ENCODE peak calls at places on chromosomes 13 and 19, in ten cellular contexts. One of them, this sample, is unnamed.
A peak's percentile ranks its signal among the peaks of the same experiment; 100 is the strongest.

GRCh38 chr13:20499986-20500385 is 25.7 kb downstream of the CRYL1 start:
- DNase-seq in anterior cingulate cortex: no peak
- DNase-seq in stimulated activated CD4-positive, alpha-beta T cell treated with anti-CD3 and anti-CD28 coated beads, Interleukin-1b, Interleukin-23, amount 100 ng/mL, for 1 hour: no peak
- DNase-seq in Daoy: no peak
- DNase-seq in AG09319: no peak
- DNase-seq in T-cell: no peak
- DNase-seq in hepatic stellate cell: peak; percentile 26
- DNase-seq in iris pigment epithelial cell: no peak
- DNase-seq in fibroblast of villous mesenchyme: peak; percentile 10
- DNase-seq in activated naive CD8-positive, alpha-beta T cell treated with anti-CD3 and anti-CD28 coated beads, Interleukin-2, amount 50 U/mL, for 24 hours: no peak
- DNase-seq in this sample: no peak

GRCh38 chr13:41601718-41602445 is 144.5 kb downstream of the RGCC start:
- DNase-seq in hepatic stellate cell: no peak
- DNase-seq in fibroblast of villous mesenchyme: no peak
- DNase-seq in T-cell: no peak
- DNase-seq in anterior cingulate cortex: no peak
- DNase-seq in iris pigment epithelial cell: no peak
- DNase-seq in AG09319: peak; percentile 82
- DNase-seq in Daoy: no peak
- DNase-seq in activated naive CD8-positive, alpha-beta T cell treated with anti-CD3 and anti-CD28 coated beads, Interleukin-2, amount 50 U/mL, for 24 hours: no peak
- DNase-seq in stimulated activated CD4-positive, alpha-beta T cell treated with anti-CD3 and anti-CD28 coated beads, Interleukin-1b, Interleukin-23, amount 100 ng/mL, for 1 hour: no peak
- DNase-seq in this sample: no peak

GRCh38 chr13:38602261-38602660 is 84.6 kb upstream of the FREM2 start:
- DNase-seq in activated naive CD8-positive, alpha-beta T cell treated with anti-CD3 and anti-CD28 coated beads, Interleukin-2, amount 50 U/mL, for 24 hours: no peak
- DNase-seq in T-cell: no peak
- DNase-seq in hepatic stellate cell: no peak
- DNase-seq in anterior cingulate cortex: no peak
- DNase-seq in iris pigment epithelial cell: peak; percentile 48
- DNase-seq in AG09319: no peak
- DNase-seq in fibroblast of villous mesenchyme: no peak
- DNase-seq in Daoy: no peak
- DNase-seq in stimulated activated CD4-positive, alpha-beta T cell treated with anti-CD3 and anti-CD28 coated beads, Interleukin-1b, Interleukin-23, amount 100 ng/mL, for 1 hour: no peak
- DNase-seq in this sample: no peak

GRCh38 chr19:1512671-1513491 is at the start of gene ADAMTSL5:
- DNase-seq in T-cell: peak; percentile 27
- DNase-seq in hepatic stellate cell: peak; percentile 73
- DNase-seq in anterior cingulate cortex: no peak
- DNase-seq in activated naive CD8-positive, alpha-beta T cell treated with anti-CD3 and anti-CD28 coated beads, Interleukin-2, amount 50 U/mL, for 24 hours: peak; percentile 81
- DNase-seq in iris pigment epithelial cell: peak; percentile 36
- DNase-seq in Daoy: peak; percentile 84
- DNase-seq in fibroblast of villous mesenchyme: peak; percentile 71
- DNase-seq in AG09319: peak; percentile 32
- DNase-seq in stimulated activated CD4-positive, alpha-beta T cell treated with anti-CD3 and anti-CD28 coated beads, Interleukin-1b, Interleukin-23, amount 100 ng/mL, for 1 hour: peak; percentile 32
- DNase-seq in this sample: no peak

GRCh38 chr13:97226788-97227627 is 4.9 kb downstream of the MBNL2 start:
- DNase-seq in iris pigment epithelial cell: peak; percentile 36
- DNase-seq in AG09319: no peak
- DNase-seq in Daoy: peak; percentile 17
- DNase-seq in T-cell: no peak
- DNase-seq in activated naive CD8-positive, alpha-beta T cell treated with anti-CD3 and anti-CD28 coated beads, Interleukin-2, amount 50 U/mL, for 24 hours: peak; percentile 33
- DNase-seq in fibroblast of villous mesenchyme: peak; percentile 80
- DNase-seq in hepatic stellate cell: no peak
- DNase-seq in stimulated activated CD4-positive, alpha-beta T cell treated with anti-CD3 and anti-CD28 coated beads, Interleukin-1b, Interleukin-23, amount 100 ng/mL, for 1 hour: no peak
- DNase-seq in anterior cingulate cortex: no peak
- DNase-seq in this sample: no peak

GRCh38 chr19:29517946-29518345 is 7.8 kb upstream of the VSTM2B start:
- DNase-seq in Daoy: no peak
- DNase-seq in fibroblast of villous mesenchyme: no peak
- DNase-seq in activated naive CD8-positive, alpha-beta T cell treated with anti-CD3 and anti-CD28 coated beads, Interleukin-2, amount 50 U/mL, for 24 hours: no peak
- DNase-seq in iris pigment epithelial cell: no peak
- DNase-seq in AG09319: no peak
- DNase-seq in stimulated activated CD4-positive, alpha-beta T cell treated with anti-CD3 and anti-CD28 coated beads, Interleukin-1b, Interleukin-23, amount 100 ng/mL, for 1 hour: no peak
- DNase-seq in anterior cingulate cortex: no peak
- DNase-seq in T-cell: no peak
- DNase-seq in hepatic stellate cell: no peak
- DNase-seq in this sample: no peak

GRCh38 chr13:36599641-36600040 is 74.2 kb upstream of the SERTM1 start:
- DNase-seq in hepatic stellate cell: no peak
- DNase-seq in T-cell: no peak
- DNase-seq in Daoy: no peak
- DNase-seq in iris pigment epithelial cell: no peak
- DNase-seq in AG09319: no peak
- DNase-seq in activated naive CD8-positive, alpha-beta T cell treated with anti-CD3 and anti-CD28 coated beads, Interleukin-2, amount 50 U/mL, for 24 hours: no peak
- DNase-seq in anterior cingulate cortex: no peak
- DNase-seq in fibroblast of villous mesenchyme: no peak
- DNase-seq in stimulated activated CD4-positive, alpha-beta T cell treated with anti-CD3 and anti-CD28 coated beads, Interleukin-1b, Interleukin-23, amount 100 ng/mL, for 1 hour: no peak
- DNase-seq in this sample: no peak

GRCh38 chr13:76886005-76886291 is 257 bp downstream of the KCTD12 start:
- DNase-seq in anterior cingulate cortex: no peak
- DNase-seq in Daoy: no peak
- DNase-seq in T-cell: no peak
- DNase-seq in activated naive CD8-positive, alpha-beta T cell treated with anti-CD3 and anti-CD28 coated beads, Interleukin-2, amount 50 U/mL, for 24 hours: no peak
- DNase-seq in hepatic stellate cell: no peak
- DNase-seq in AG09319: no peak
- DNase-seq in iris pigment epithelial cell: no peak
- DNase-seq in stimulated activated CD4-positive, alpha-beta T cell treated with anti-CD3 and anti-CD28 coated beads, Interleukin-1b, Interleukin-23, amount 100 ng/mL, for 1 hour: no peak
- DNase-seq in fibroblast of villous mesenchyme: no peak
- DNase-seq in this sample: no peak

GRCh38 chr19:33284146-33284643 is 18.1 kb downstream of the CEBPA start:
- DNase-seq in activated naive CD8-positive, alpha-beta T cell treated with anti-CD3 and anti-CD28 coated beads, Interleukin-2, amount 50 U/mL, for 24 hours: no peak
- DNase-seq in iris pigment epithelial cell: no peak
- DNase-seq in Daoy: no peak
- DNase-seq in T-cell: no peak
- DNase-seq in fibroblast of villous mesenchyme: no peak
- DNase-seq in AG09319: no peak
- DNase-seq in anterior cingulate cortex: no peak
- DNase-seq in hepatic stellate cell: no peak
- DNase-seq in stimulated activated CD4-positive, alpha-beta T cell treated with anti-CD3 and anti-CD28 coated beads, Interleukin-1b, Interleukin-23, amount 100 ng/mL, for 1 hour: no peak
- DNase-seq in this sample: no peak

GRCh38 chr13:63167699-63168337 is 1752.2 kb upstream of the PCDH20 start:
- DNase-seq in AG09319: no peak
- DNase-seq in stimulated activated CD4-positive, alpha-beta T cell treated with anti-CD3 and anti-CD28 coated beads, Interleukin-1b, Interleukin-23, amount 100 ng/mL, for 1 hour: no peak
- DNase-seq in Daoy: no peak
- DNase-seq in T-cell: no peak
- DNase-seq in anterior cingulate cortex: no peak
- DNase-seq in activated naive CD8-positive, alpha-beta T cell treated with anti-CD3 and anti-CD28 coated beads, Interleukin-2, amount 50 U/mL, for 24 hours: no peak
- DNase-seq in fibroblast of villous mesenchyme: no peak
- DNase-seq in iris pigment epithelial cell: no peak
- DNase-seq in hepatic stellate cell: no peak
- DNase-seq in this sample: no peak

GRCh38 chr13:114024603-114025431 is 50.9 kb upstream of the C13orf46 start:
- DNase-seq in stimulated activated CD4-positive, alpha-beta T cell treated with anti-CD3 and anti-CD28 coated beads, Interleukin-1b, Interleukin-23, amount 100 ng/mL, for 1 hour: no peak
- DNase-seq in Daoy: no peak
- DNase-seq in fibroblast of villous mesenchyme: no peak
- DNase-seq in T-cell: no peak
- DNase-seq in activated naive CD8-positive, alpha-beta T cell treated with anti-CD3 and anti-CD28 coated beads, Interleukin-2, amount 50 U/mL, for 24 hours: no peak
- DNase-seq in AG09319: no peak
- DNase-seq in anterior cingulate cortex: no peak
- DNase-seq in hepatic stellate cell: no peak
- DNase-seq in iris pigment epithelial cell: no peak
- DNase-seq in this sample: no peak

GRCh38 chr13:85508683-85509329 is 290.4 kb downstream of the SLITRK6 start:
- DNase-seq in fibroblast of villous mesenchyme: no peak
- DNase-seq in hepatic stellate cell: no peak
- DNase-seq in anterior cingulate cortex: no peak
- DNase-seq in AG09319: no peak
- DNase-seq in stimulated activated CD4-positive, alpha-beta T cell treated with anti-CD3 and anti-CD28 coated beads, Interleukin-1b, Interleukin-23, amount 100 ng/mL, for 1 hour: no peak
- DNase-seq in Daoy: peak; percentile 6
- DNase-seq in activated naive CD8-positive, alpha-beta T cell treated with anti-CD3 and anti-CD28 coated beads, Interleukin-2, amount 50 U/mL, for 24 hours: no peak
- DNase-seq in T-cell: no peak
- DNase-seq in iris pigment epithelial cell: peak; percentile 21
- DNase-seq in this sample: no peak

GRCh38 chr19:16605552-16605951 is 22.5 kb downstream of the MED26 start:
- DNase-seq in fibroblast of villous mesenchyme: no peak
- DNase-seq in stimulated activated CD4-positive, alpha-beta T cell treated with anti-CD3 and anti-CD28 coated beads, Interleukin-1b, Interleukin-23, amount 100 ng/mL, for 1 hour: no peak
- DNase-seq in anterior cingulate cortex: no peak
- DNase-seq in Daoy: no peak
- DNase-seq in hepatic stellate cell: no peak
- DNase-seq in AG09319: no peak
- DNase-seq in iris pigment epithelial cell: no peak
- DNase-seq in T-cell: no peak
- DNase-seq in activated naive CD8-positive, alpha-beta T cell treated with anti-CD3 and anti-CD28 coated beads, Interleukin-2, amount 50 U/mL, for 24 hours: no peak
- DNase-seq in this sample: no peak

GRCh38 chr13:106052200-106052767 is 483.2 kb downstream of the EFNB2 start:
- DNase-seq in activated naive CD8-positive, alpha-beta T cell treated with anti-CD3 and anti-CD28 coated beads, Interleukin-2, amount 50 U/mL, for 24 hours: no peak
- DNase-seq in T-cell: no peak
- DNase-seq in anterior cingulate cortex: no peak
- DNase-seq in hepatic stellate cell: no peak
- DNase-seq in fibroblast of villous mesenchyme: peak; percentile 32
- DNase-seq in stimulated activated CD4-positive, alpha-beta T cell treated with anti-CD3 and anti-CD28 coated beads, Interleukin-1b, Interleukin-23, amount 100 ng/mL, for 1 hour: no peak
- DNase-seq in iris pigment epithelial cell: no peak
- DNase-seq in AG09319: no peak
- DNase-seq in Daoy: peak; percentile 9
- DNase-seq in this sample: no peak

GRCh38 chr19:23070353-23070781 is 46.5 kb upstream of the ZNF730 start:
- DNase-seq in T-cell: no peak
- DNase-seq in Daoy: peak; percentile 34
- DNase-seq in anterior cingulate cortex: no peak
- DNase-seq in fibroblast of villous mesenchyme: peak; percentile 39
- DNase-seq in stimulated activated CD4-positive, alpha-beta T cell treated with anti-CD3 and anti-CD28 coated beads, Interleukin-1b, Interleukin-23, amount 100 ng/mL, for 1 hour: no peak
- DNase-seq in AG09319: no peak
- DNase-seq in iris pigment epithelial cell: peak; percentile 67
- DNase-seq in activated naive CD8-positive, alpha-beta T cell treated with anti-CD3 and anti-CD28 coated beads, Interleukin-2, amount 50 U/mL, for 24 hours: peak; percentile 10
- DNase-seq in hepatic stellate cell: no peak
- DNase-seq in this sample: no peak

GRCh38 chr13:99982021-99982740 is 597 bp downstream of the ZIC2 start:
- DNase-seq in iris pigment epithelial cell: no peak
- DNase-seq in anterior cingulate cortex: no peak
- DNase-seq in stimulated activated CD4-positive, alpha-beta T cell treated with anti-CD3 and anti-CD28 coated beads, Interleukin-1b, Interleukin-23, amount 100 ng/mL, for 1 hour: no peak
- DNase-seq in activated naive CD8-positive, alpha-beta T cell treated with anti-CD3 and anti-CD28 coated beads, Interleukin-2, amount 50 U/mL, for 24 hours: no peak
- DNase-seq in AG09319: no peak
- DNase-seq in fibroblast of villous mesenchyme: no peak
- DNase-seq in T-cell: no peak
- DNase-seq in Daoy: peak; percentile 35
- DNase-seq in hepatic stellate cell: no peak
- DNase-seq in this sample: no peak

GRCh38 chr19:11848594-11849263 is at the start of gene ZNF439:
- DNase-seq in hepatic stellate cell: peak; percentile 88
- DNase-seq in T-cell: peak; percentile 85
- DNase-seq in Daoy: peak; percentile 92
- DNase-seq in activated naive CD8-positive, alpha-beta T cell treated with anti-CD3 and anti-CD28 coated beads, Interleukin-2, amount 50 U/mL, for 24 hours: peak; percentile 91
- DNase-seq in anterior cingulate cortex: peak; percentile 95
- DNase-seq in fibroblast of villous mesenchyme: peak; percentile 59
- DNase-seq in AG09319: peak; percentile 20
- DNase-seq in stimulated activated CD4-positive, alpha-beta T cell treated with anti-CD3 and anti-CD28 coated beads, Interleukin-1b, Interleukin-23, amount 100 ng/mL, for 1 hour: peak; percentile 80
- DNase-seq in iris pigment epithelial cell: peak; percentile 78
- DNase-seq in this sample: peak; percentile 88

GRCh38 chr13:104740616-104741222 is 1674.5 kb upstream of the SLC10A2 start:
- DNase-seq in T-cell: no peak
- DNase-seq in stimulated activated CD4-positive, alpha-beta T cell treated with anti-CD3 and anti-CD28 coated beads, Interleukin-1b, Interleukin-23, amount 100 ng/mL, for 1 hour: no peak
- DNase-seq in fibroblast of villous mesenchyme: no peak
- DNase-seq in Daoy: no peak
- DNase-seq in iris pigment epithelial cell: no peak
- DNase-seq in AG09319: no peak
- DNase-seq in hepatic stellate cell: no peak
- DNase-seq in activated naive CD8-positive, alpha-beta T cell treated with anti-CD3 and anti-CD28 coated beads, Interleukin-2, amount 50 U/mL, for 24 hours: no peak
- DNase-seq in anterior cingulate cortex: no peak
- DNase-seq in this sample: no peak

GRCh38 chr13:99380921-99381645 is 73.9 kb upstream of the GPR183 start:
- DNase-seq in anterior cingulate cortex: no peak
- DNase-seq in fibroblast of villous mesenchyme: no peak
- DNase-seq in AG09319: no peak
- DNase-seq in Daoy: no peak
- DNase-seq in stimulated activated CD4-positive, alpha-beta T cell treated with anti-CD3 and anti-CD28 coated beads, Interleukin-1b, Interleukin-23, amount 100 ng/mL, for 1 hour: no peak
- DNase-seq in iris pigment epithelial cell: no peak
- DNase-seq in T-cell: peak; percentile 56
- DNase-seq in activated naive CD8-positive, alpha-beta T cell treated with anti-CD3 and anti-CD28 coated beads, Interleukin-2, amount 50 U/mL, for 24 hours: peak; percentile 65
- DNase-seq in hepatic stellate cell: no peak
- DNase-seq in this sample: no peak

GRCh38 chr13:45932172-45932571 is 80.6 kb upstream of the SIAH3 start:
- DNase-seq in fibroblast of villous mesenchyme: no peak
- DNase-seq in Daoy: no peak
- DNase-seq in iris pigment epithelial cell: no peak
- DNase-seq in activated naive CD8-positive, alpha-beta T cell treated with anti-CD3 and anti-CD28 coated beads, Interleukin-2, amount 50 U/mL, for 24 hours: no peak
- DNase-seq in T-cell: no peak
- DNase-seq in AG09319: no peak
- DNase-seq in hepatic stellate cell: no peak
- DNase-seq in anterior cingulate cortex: no peak
- DNase-seq in stimulated activated CD4-positive, alpha-beta T cell treated with anti-CD3 and anti-CD28 coated beads, Interleukin-1b, Interleukin-23, amount 100 ng/mL, for 1 hour: no peak
- DNase-seq in this sample: no peak

GRCh38 chr13:35179494-35179893 is 237.4 kb downstream of the NBEA start:
- DNase-seq in iris pigment epithelial cell: no peak
- DNase-seq in activated naive CD8-positive, alpha-beta T cell treated with anti-CD3 and anti-CD28 coated beads, Interleukin-2, amount 50 U/mL, for 24 hours: no peak
- DNase-seq in hepatic stellate cell: no peak
- DNase-seq in anterior cingulate cortex: no peak
- DNase-seq in stimulated activated CD4-positive, alpha-beta T cell treated with anti-CD3 and anti-CD28 coated beads, Interleukin-1b, Interleukin-23, amount 100 ng/mL, for 1 hour: no peak
- DNase-seq in Daoy: no peak
- DNase-seq in fibroblast of villous mesenchyme: no peak
- DNase-seq in AG09319: no peak
- DNase-seq in T-cell: no peak
- DNase-seq in this sample: no peak

GRCh38 chr19:2231621-2232221 is 4.4 kb downstream of the PLEKHJ1 start:
- DNase-seq in stimulated activated CD4-positive, alpha-beta T cell treated with anti-CD3 and anti-CD28 coated beads, Interleukin-1b, Interleukin-23, amount 100 ng/mL, for 1 hour: no peak
- DNase-seq in fibroblast of villous mesenchyme: no peak
- DNase-seq in anterior cingulate cortex: no peak
- DNase-seq in activated naive CD8-positive, alpha-beta T cell treated with anti-CD3 and anti-CD28 coated beads, Interleukin-2, amount 50 U/mL, for 24 hours: no peak
- DNase-seq in iris pigment epithelial cell: no peak
- DNase-seq in AG09319: no peak
- DNase-seq in Daoy: no peak
- DNase-seq in T-cell: no peak
- DNase-seq in hepatic stellate cell: no peak
- DNase-seq in this sample: no peak

GRCh38 chr19:5692785-5693194 is 2.7 kb downstream of the RPL36 start:
- DNase-seq in stimulated activated CD4-positive, alpha-beta T cell treated with anti-CD3 and anti-CD28 coated beads, Interleukin-1b, Interleukin-23, amount 100 ng/mL, for 1 hour: no peak
- DNase-seq in anterior cingulate cortex: no peak
- DNase-seq in fibroblast of villous mesenchyme: no peak
- DNase-seq in T-cell: no peak
- DNase-seq in iris pigment epithelial cell: no peak
- DNase-seq in hepatic stellate cell: no peak
- DNase-seq in AG09319: no peak
- DNase-seq in Daoy: no peak
- DNase-seq in activated naive CD8-positive, alpha-beta T cell treated with anti-CD3 and anti-CD28 coated beads, Interleukin-2, amount 50 U/mL, for 24 hours: no peak
- DNase-seq in this sample: no peak

GRCh38 chr19:41324921-41325639 is 15.1 kb downstream of the CCDC97 start:
- DNase-seq in activated naive CD8-positive, alpha-beta T cell treated with anti-CD3 and anti-CD28 coated beads, Interleukin-2, amount 50 U/mL, for 24 hours: no peak
- DNase-seq in T-cell: no peak
- DNase-seq in Daoy: peak; percentile 90
- DNase-seq in AG09319: no peak
- DNase-seq in anterior cingulate cortex: no peak
- DNase-seq in iris pigment epithelial cell: peak; percentile 87
- DNase-seq in hepatic stellate cell: peak; percentile 91
- DNase-seq in stimulated activated CD4-positive, alpha-beta T cell treated with anti-CD3 and anti-CD28 coated beads, Interleukin-1b, Interleukin-23, amount 100 ng/mL, for 1 hour: no peak
- DNase-seq in fibroblast of villous mesenchyme: peak; percentile 94
- DNase-seq in this sample: no peak

GRCh38 chr19:590750-591098 is 1.0 kb downstream of the HCN2 start:
- DNase-seq in stimulated activated CD4-positive, alpha-beta T cell treated with anti-CD3 and anti-CD28 coated beads, Interleukin-1b, Interleukin-23, amount 100 ng/mL, for 1 hour: no peak
- DNase-seq in anterior cingulate cortex: no peak
- DNase-seq in T-cell: no peak
- DNase-seq in Daoy: no peak
- DNase-seq in fibroblast of villous mesenchyme: no peak
- DNase-seq in hepatic stellate cell: no peak
- DNase-seq in activated naive CD8-positive, alpha-beta T cell treated with anti-CD3 and anti-CD28 coated beads, Interleukin-2, amount 50 U/mL, for 24 hours: no peak
- DNase-seq in iris pigment epithelial cell: no peak
- DNase-seq in AG09319: no peak
- DNase-seq in this sample: no peak

GRCh38 chr19:55912916-55913315 is 19.2 kb downstream of the NLRP13 start:
- DNase-seq in AG09319: no peak
- DNase-seq in Daoy: no peak
- DNase-seq in anterior cingulate cortex: no peak
- DNase-seq in hepatic stellate cell: no peak
- DNase-seq in activated naive CD8-positive, alpha-beta T cell treated with anti-CD3 and anti-CD28 coated beads, Interleukin-2, amount 50 U/mL, for 24 hours: no peak
- DNase-seq in stimulated activated CD4-positive, alpha-beta T cell treated with anti-CD3 and anti-CD28 coated beads, Interleukin-1b, Interleukin-23, amount 100 ng/mL, for 1 hour: no peak
- DNase-seq in T-cell: no peak
- DNase-seq in fibroblast of villous mesenchyme: no peak
- DNase-seq in iris pigment epithelial cell: no peak
- DNase-seq in this sample: no peak

GRCh38 chr13:111475488-111475887 is 155.0 kb downstream of the TEX29 start:
- DNase-seq in Daoy: no peak
- DNase-seq in fibroblast of villous mesenchyme: no peak
- DNase-seq in anterior cingulate cortex: no peak
- DNase-seq in T-cell: no peak
- DNase-seq in activated naive CD8-positive, alpha-beta T cell treated with anti-CD3 and anti-CD28 coated beads, Interleukin-2, amount 50 U/mL, for 24 hours: no peak
- DNase-seq in stimulated activated CD4-positive, alpha-beta T cell treated with anti-CD3 and anti-CD28 coated beads, Interleukin-1b, Interleukin-23, amount 100 ng/mL, for 1 hour: no peak
- DNase-seq in iris pigment epithelial cell: no peak
- DNase-seq in AG09319: no peak
- DNase-seq in hepatic stellate cell: no peak
- DNase-seq in this sample: no peak

GRCh38 chr13:34816543-34816942 is 125.5 kb upstream of the NBEA start:
- DNase-seq in AG09319: peak; percentile 2
- DNase-seq in Daoy: no peak
- DNase-seq in fibroblast of villous mesenchyme: peak; percentile 42
- DNase-seq in stimulated activated CD4-positive, alpha-beta T cell treated with anti-CD3 and anti-CD28 coated beads, Interleukin-1b, Interleukin-23, amount 100 ng/mL, for 1 hour: no peak
- DNase-seq in hepatic stellate cell: no peak
- DNase-seq in anterior cingulate cortex: no peak
- DNase-seq in iris pigment epithelial cell: peak; percentile 3
- DNase-seq in T-cell: no peak
- DNase-seq in activated naive CD8-positive, alpha-beta T cell treated with anti-CD3 and anti-CD28 coated beads, Interleukin-2, amount 50 U/mL, for 24 hours: no peak
- DNase-seq in this sample: no peak